ENCODE peak calls at places on chromosomes 3 and 15, in eight cellular contexts. N is heart right ventricle, O is cardiac muscle cell, P is PC-3, H is H9, M is SJSA1, X is foreskin keratinocyte, I is prostate gland. G is an unnamed sample.

GRCh38 chr3:97259263-97259662 is 444.9 kb downstream of the EPHA6 start:
- DNase-seq in N (no peak), I (no peak), P (no peak), X (no peak), H (no peak), O (no peak), M (no peak), G (no peak)

GRCh38 chr15:101062063-101062462 is 142.9 kb downstream of the LRRK1 start:
- DNase-seq in P (no peak), O (no peak), I (no peak), M (peak; percentile 23), N (no peak), X (no peak), H (peak; percentile 14), G (no peak)

GRCh38 chr3:102464261-102464660 is 29.4 kb downstream of the ZPLD1 start:
- DNase-seq in P (no peak), N (no peak), O (no peak), X (no peak), I (no peak), M (no peak), H (no peak), G (no peak)

GRCh38 chr15:52790166-52790708 is at the start of gene ONECUT1:
- DNase-seq in I (no peak), X (no peak), O (peak; percentile 61), P (peak; percentile 41), N (peak; percentile 63), H (peak; percentile 82), M (no peak), G (peak; percentile 87)

GRCh38 chr15:34588046-34588674 is 4.7 kb upstream of the GOLGA8B start:
- DNase-seq in P (peak; percentile 80), O (peak; percentile 86), N (no peak), M (peak; percentile 80), H (peak; percentile 73), X (peak; percentile 80), I (peak; percentile 39), G (peak; percentile 76)

GRCh38 chr15:28915935-28916334 is 30.2 kb downstream of the APBA2 start:
- DNase-seq in N (no peak), I (no peak), O (no peak), X (no peak), H (no peak), P (no peak), M (no peak), G (no peak)

GRCh38 chr3:143668924-143669790 is 179.1 kb downstream of the SLC9A9 start:
- DNase-seq in X (no peak), P (no peak), N (no peak), H (no peak), I (no peak), O (no peak), M (no peak), G (no peak)

GRCh38 chr3:151093905-151094304 is 8.4 kb downstream of the MED12L start:
- DNase-seq in H (no peak), M (no peak), P (no peak), X (no peak), O (no peak), N (no peak), I (no peak), G (no peak)

GRCh38 chr3:175564335-175564734 is 705.2 kb downstream of the NAALADL2 start:
- DNase-seq in X (no peak), O (peak; percentile 9), M (no peak), P (no peak), H (no peak), I (no peak), N (no peak), G (no peak)

GRCh38 chr3:107757140-107757539 is 234.4 kb downstream of the BBX start:
- DNase-seq in I (no peak), H (no peak), P (no peak), O (no peak), X (no peak), N (no peak), M (no peak), G (no peak)

GRCh38 chr3:12875857-12876451 is 34.6 kb upstream of the RPL32 start:
- DNase-seq in I (no peak), O (peak; percentile 54), M (no peak), X (no peak), P (no peak), H (peak; percentile 94), N (peak; percentile 55), G (peak; percentile 73)

GRCh38 chr3:197222816-197223419 is 75.5 kb downstream of the DLG1 start:
- DNase-seq in X (no peak), M (no peak), N (no peak), H (no peak), O (no peak), P (no peak), I (no peak), G (no peak)

GRCh38 chr15:57496946-57497944 is 94.5 kb upstream of the MYZAP start:
- DNase-seq in P (peak; percentile 67), O (no peak), H (no peak), X (no peak), N (no peak), I (peak; percentile 91), M (no peak), G (peak; percentile 84)

GRCh38 chr3:40237892-40238571 is 71.5 kb upstream of the EIF1B start:
- DNase-seq in N (no peak), M (no peak), H (peak; percentile 57), X (no peak), P (peak; percentile 18), I (no peak), O (peak; percentile 42), G (no peak)

GRCh38 chr15:65887565-65887964 is 18.3 kb downstream of the RAB11A start:
- DNase-seq in N (no peak), I (no peak), M (no peak), X (no peak), P (no peak), H (no peak), O (no peak), G (no peak)

DNA sequence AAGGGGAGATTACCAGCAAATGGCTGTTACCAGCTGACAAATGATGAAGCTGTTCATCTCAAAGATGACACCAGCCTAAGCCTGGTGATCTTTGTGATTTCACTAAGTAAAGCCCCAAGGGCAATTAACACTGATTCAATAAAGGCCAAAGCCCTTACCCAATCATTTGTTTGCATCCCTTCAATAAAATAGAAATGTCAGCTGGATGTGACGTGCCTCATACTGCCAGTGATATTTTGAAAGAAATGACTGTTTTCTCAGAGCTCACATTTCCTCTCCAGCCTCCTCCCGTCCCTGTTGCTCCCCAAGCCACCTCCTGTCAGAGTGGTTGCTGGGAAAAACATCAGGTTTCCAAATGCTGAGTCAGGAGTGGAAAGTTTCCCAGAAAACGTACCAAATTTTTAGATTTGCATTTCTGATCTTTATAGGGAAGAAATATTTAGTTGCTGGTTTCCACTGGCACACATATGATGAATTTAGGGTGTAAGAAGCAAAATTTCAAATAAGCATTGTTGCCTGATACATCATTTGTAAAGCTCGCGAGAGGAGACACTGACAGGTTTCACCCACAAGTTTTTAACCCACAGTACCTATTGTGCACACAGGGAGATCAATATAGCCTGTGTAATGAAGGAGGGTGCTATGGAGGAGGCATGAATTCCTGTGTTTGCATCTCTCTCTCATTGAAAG is 21.0 kb downstream of the C2CD4A start:
- DNase-seq in H (no peak), O (peak; percentile 70), N (no peak), I (no peak), M (no peak), P (peak; percentile 49), X (peak; percentile 22), G (peak; percentile 53)
- H3K27ac ChIP-seq in H (no peak overlapping the region), O (no peak overlapping the region), N (no peak overlapping the region), I (no peak overlapping the region), M (no peak overlapping the region), P (peak overlapping the region; percentile 41), X (no peak overlapping the region), G (peak overlapping the region; percentile 75)

GRCh38 chr3:160810360-160810759 is 54.3 kb downstream of the PPM1L start:
- DNase-seq in P (no peak), I (no peak), H (no peak), M (no peak), X (no peak), O (no peak), N (no peak), G (no peak)

GRCh38 chr3:160806686-160807085 is 50.7 kb downstream of the PPM1L start:
- DNase-seq in P (no peak), H (no peak), X (no peak), M (no peak), O (no peak), I (no peak), N (no peak), G (no peak)

GRCh38 chr3:160809453-160809852 is 53.4 kb downstream of the PPM1L start:
- DNase-seq in O (no peak), M (no peak), N (no peak), H (no peak), X (no peak), P (no peak), I (no peak), G (no peak)

GRCh38 chr3:160806094-160806493 is 50.1 kb downstream of the PPM1L start:
- DNase-seq in H (no peak), M (no peak), I (no peak), N (no peak), O (no peak), P (no peak), X (peak; percentile 18), G (no peak)

GRCh38 chr3:160808838-160809237 is 52.8 kb downstream of the PPM1L start:
- DNase-seq in X (no peak), P (no peak), I (no peak), M (no peak), N (peak; percentile 55), H (no peak), O (no peak), G (peak; percentile 70)
- H3K27ac ChIP-seq in X (no peak overlapping the region), P (no peak overlapping the region), I (no peak overlapping the region), M (no peak overlapping the region), N (peak overlapping the region; percentile 77), H (no peak overlapping the region), O (peak overlapping the region; percentile 14), G (no peak overlapping the region)

GRCh38 chr3:11640009-11640673 is 3.6 kb downstream of the VGLL4 start:
- DNase-seq in O (no peak), N (no peak), X (no peak), P (no peak), H (no peak), I (no peak), M (no peak), G (no peak)
- H3K27ac ChIP-seq in O (no peak overlapping the region), N (peak overlapping the region; percentile 96), X (no peak overlapping the region), P (no peak overlapping the region), H (no peak overlapping the region), I (peak overlapping the region; percentile 90), M (no peak overlapping the region), G (peak overlapping the region; percentile 33)

GRCh38 chr3:25854635-25855034 is 64.7 kb downstream of the OXSM start:
- DNase-seq in P (peak; percentile 88), N (no peak), O (peak; percentile 56), H (no peak), X (peak; percentile 55), M (no peak), I (no peak), G (no peak)

GRCh38 chr3:25849101-25849500 is 59.2 kb downstream of the OXSM start:
- DNase-seq in O (no peak), P (no peak), H (no peak), M (no peak), N (no peak), I (no peak), X (no peak), G (no peak)

GRCh38 chr3:25854214-25854613 is 64.3 kb downstream of the OXSM start:
- DNase-seq in M (no peak), N (no peak), X (no peak), I (no peak), H (no peak), O (peak; percentile 12), P (peak; percentile 91), G (no peak)

GRCh38 chr3:25846282-25846681 is 56.4 kb downstream of the OXSM start:
- DNase-seq in I (no peak), O (no peak), M (no peak), H (no peak), P (no peak), N (no peak), X (no peak), G (no peak)

GRCh38 chr3:25849641-25850040 is 59.8 kb downstream of the OXSM start:
- DNase-seq in I (no peak), O (peak; percentile 27), N (no peak), X (no peak), P (peak; percentile 37), H (no peak), M (no peak), G (no peak)
- H3K27ac ChIP-seq in I (no peak overlapping the region), O (no peak overlapping the region), N (no peak overlapping the region), X (no peak overlapping the region), P (no peak overlapping the region), H (no peak overlapping the region), M (no peak overlapping the region), G (no peak overlapping the region)

G was measured in body of pancreas.